ENCODE peak calls at places on chromosomes 16 and 17, in six cellular contexts. H is ascending aorta; O is AG08395; X is midbrain; B is effector memory CD8-positive, alpha-beta T cell; R is Right ventricle myocardium superior. I is an unnamed sample.
A peak's percentile ranks its signal among the peaks of the same experiment; 100 is the strongest.

GRCh38 chr16:50613281-50613991 is 65.2 kb downstream of the NKD1 start:
- DNase-seq in H (no peak), O (no peak), X (no peak), B (no peak), R (no peak), I (no peak)

GRCh38 chr16:23520500-23520899 is 10.2 kb upstream of the GGA2 start:
- DNase-seq in H (no peak), O (no peak), X (no peak), B (no peak), R (no peak), I (no peak)

GRCh38 chr16:14331020-14331419 is 259.9 kb downstream of the MRTFB start:
- DNase-seq in H (no peak), O (no peak), X (no peak), B (no peak), R (no peak), I (no peak)

GRCh38 chr17:29043539-29044165 is 711 bp downstream of the PIPOX start:
- DNase-seq in H (no peak), O (no peak), X (no peak), B (no peak), R (no peak), I (no peak)

GRCh38 chr17:59355695-59356323 is 24.4 kb downstream of the YPEL2 start:
- DNase-seq in H (no peak), O (peak; percentile 36), X (peak; percentile 63), B (no peak), R (no peak), I (no peak)

GRCh38 chr17:74206332-74206818 is 2.9 kb downstream of the RPL38 start:
- DNase-seq in H (no peak), O (no peak), X (peak; percentile 20), B (no peak), R (no peak), I (no peak)

GRCh38 chr17:16463341-16464000 is 28.5 kb downstream of the LRRC75A start:
- DNase-seq in H (no peak), O (peak; percentile 79), X (no peak), B (no peak), R (peak; percentile 68), I (peak; percentile 63)

GRCh38 chr17:39926588-39927100 is 757 bp downstream of the ORMDL3 start:
- DNase-seq in H (no peak), O (peak; percentile 27), X (no peak), B (peak; percentile 56), R (peak; percentile 58), I (no peak)

GRCh38 chr17:530851-531250 is 178.2 kb upstream of the RPH3AL start:
- DNase-seq in H (no peak), O (no peak), X (no peak), B (no peak), R (no peak), I (no peak)

GRCh38 chr16:15041260-15042011 is 14.4 kb downstream of the NTAN1 start:
- DNase-seq in H (peak; percentile 51), O (peak; percentile 95), X (peak; percentile 76), B (no peak), R (peak; percentile 92), I (no peak)

GRCh38 chr17:3916013-3916696 is at the start of gene P2RX1:
- DNase-seq in H (no peak), O (no peak), X (no peak), B (peak; percentile 23), R (no peak), I (no peak)

GRCh38 chr16:9844361-9844760 is 337.9 kb downstream of the GRIN2A start:
- DNase-seq in H (no peak), O (no peak), X (no peak), B (no peak), R (no peak), I (no peak)

GRCh38 chr17:17929655-17930380 is 42.4 kb downstream of the TOM1L2 start:
- DNase-seq in H (no peak), O (no peak), X (no peak), B (no peak), R (no peak), I (no peak)

GRCh38 chr16:35795361-35796029 is 2336.1 kb downstream of the TP53TG3F start:
- DNase-seq in H (no peak), O (no peak), X (no peak), B (no peak), R (no peak), I (no peak)

GRCh38 chr16:11232852-11233726 is 22.9 kb downstream of the SOCS1 start:
- DNase-seq in H (no peak), O (no peak), X (peak; percentile 6), B (peak; percentile 78), R (peak; percentile 65), I (no peak)

GRCh38 chr16:77877712-77878111 is 89.3 kb downstream of the VAT1L start:
- DNase-seq in H (no peak), O (peak; percentile 56), X (no peak), B (no peak), R (no peak), I (no peak)

GRCh38 chr16:74862743-74863244 is 88.2 kb upstream of the FA2H start:
- DNase-seq in H (no peak), O (peak; percentile 61), X (peak; percentile 64), B (no peak), R (no peak), I (peak; percentile 33)

GRCh38 chr17:45030733-45031132 is 20.7 kb downstream of the DCAKD start:
- DNase-seq in H (no peak), O (no peak), X (no peak), B (no peak), R (no peak), I (no peak)

GRCh38 chr16:69039333-69039941 is 66.0 kb upstream of the HAS3 start:
- DNase-seq in H (no peak), O (peak; percentile 22), X (no peak), B (no peak), R (no peak), I (no peak)

GRCh38 chr17:55717898-55718735 is 4.5 kb downstream of the TMEM100 start:
- DNase-seq in H (no peak), O (peak; percentile 44), X (peak; percentile 75), B (peak; percentile 30), R (peak; percentile 85), I (peak; percentile 52)

GRCh38 chr17:39573447-39574298 is 34.0 kb downstream of the NEUROD2 start:
- DNase-seq in H (no peak), O (peak; percentile 88), X (peak; percentile 49), B (no peak), R (peak; percentile 82), I (peak; percentile 32)

GRCh38 chr17:75490173-75490743 is 25.1 kb downstream of the CASKIN2 start:
- DNase-seq in H (no peak), O (no peak), X (no peak), B (no peak), R (no peak), I (no peak)

GRCh38 chr17:82553210-82553930 is 33.8 kb downstream of the FOXK2 start:
- DNase-seq in H (no peak), O (no peak), X (no peak), B (no peak), R (no peak), I (no peak)

GRCh38 chr17:44578947-44579346 is 21.7 kb downstream of the FZD2 start:
- DNase-seq in H (no peak), O (no peak), X (no peak), B (no peak), R (no peak), I (no peak)

GRCh38 chr16:30901201-30902069 is 5.0 kb downstream of the CTF1 start:
- DNase-seq in H (no peak), O (no peak), X (no peak), B (no peak), R (no peak), I (no peak)

I was measured in HFFc6.